ENCODE peak calls at places on chromosomes 5 and 9, in seven cellular contexts. J is CD4-positive, alpha-beta T cell; Y is PC-3; U is A172; V is amniotic stem cell; Z is fibroblast of the conjunctiva; E is NCI-H1417. X is an unnamed sample.

GRCh38 chr5:173997331-173997730 is 8.4 kb downstream of the C5orf47 start:
- DNase-seq in J (no peak), Y (no peak), U (no peak), V (no peak), Z (no peak), E (no peak), X (no peak)

GRCh38 chr9:70049672-70050271 is 6.1 kb downstream of the MAMDC2 start:
- DNase-seq in J (no peak), Y (no peak), U (no peak), V (no peak), Z (peak), E (no peak), X (peak)

GRCh38 chr9:98991981-98992884 is 48.5 kb downstream of the COL15A1 start:
- DNase-seq in J (no peak), Y (no peak), U (no peak), V (no peak), Z (no peak), E (no peak), X (peak)

GRCh38 chr5:138637256-138637655 is 62.1 kb upstream of the HSPA9 start:
- DNase-seq in J (no peak), Y (no peak), U (no peak), V (no peak), Z (no peak), E (no peak), X (no peak)

GRCh38 chr9:80797841-80798688 is 891.3 kb downstream of the TLE1 start:
- DNase-seq in J (no peak), Y (no peak), U (no peak), V (no peak), Z (peak), E (no peak), X (no peak)

GRCh38 chr5:88690619-88691560 is 192.1 kb downstream of the MEF2C start:
- DNase-seq in J (peak), Y (peak), U (peak), V (peak), Z (peak), E (peak), X (peak)

GRCh38 chr5:528625-529511 is 4.6 kb upstream of the SLC9A3 start:
- DNase-seq in J (no peak), Y (no peak), U (no peak), V (no peak), Z (no peak), E (peak), X (no peak)

GRCh38 chr5:127486471-127486870 is 31.0 kb upstream of the PRRC1 start:
- DNase-seq in J (no peak), Y (no peak), U (no peak), V (no peak), Z (no peak), E (no peak), X (no peak)

GRCh38 chr5:165497707-165498106 is 1992.3 kb downstream of the MAT2B start:
- DNase-seq in J (no peak), Y (peak), U (peak), V (no peak), Z (no peak), E (peak), X (no peak)

GRCh38 chr5:74660146-74660545 is 19.6 kb upstream of the ENC1 start:
- DNase-seq in J (no peak), Y (peak), U (no peak), V (no peak), Z (no peak), E (no peak), X (no peak)

GRCh38 chr5:73370620-73371583 is 77.7 kb downstream of the FOXD1 start:
- DNase-seq in J (no peak), Y (peak), U (peak), V (peak), Z (peak), E (no peak), X (no peak)

GRCh38 chr9:115627511-115627910 is 509.6 kb upstream of the TNC start:
- DNase-seq in J (no peak), Y (no peak), U (no peak), V (no peak), Z (no peak), E (no peak), X (no peak)